ENCODE peak calls at places on chromosomes 6 and 20, in five cellular contexts. M is tibial nerve, H is adrenal gland, I is heart left ventricle, X is H9. W is an unnamed sample.

GRCh38 chr20:10263385-10264165 is 44.9 kb downstream of the SNAP25 start:
- DNase-seq in M (no peak), H (no peak), I (no peak), X (no peak), W (no peak)

GRCh38 chr6:85452441-85452881 is 2.6 kb downstream of the NT5E start:
- DNase-seq in M (no peak), H (no peak), I (no peak), X (no peak), W (no peak)

GRCh38 chr20:20971810-20972209 is 134.3 kb downstream of the LINC00237 start:
- DNase-seq in M (no peak), H (no peak), I (no peak), X (no peak), W (no peak)

GRCh38 chr6:6713660-6714446 is 125.3 kb downstream of the LY86 start:
- DNase-seq in M (no peak), H (no peak), I (no peak), X (no peak), W (no peak)

GRCh38 chr6:43763133-43763797 is 6.7 kb upstream of the VEGFA start:
- DNase-seq in M (no peak), H (no peak), I (no peak), X (no peak), W (no peak)

GRCh38 chr6:107763959-107764358 is 60.2 kb downstream of the SCML4 start:
- DNase-seq in M (no peak), H (no peak), I (no peak), X (no peak), W (no peak)

GRCh38 chr6:88135578-88136114 is 30.5 kb downstream of the CNR1 start:
- DNase-seq in M (no peak), H (no peak), I (no peak), X (no peak), W (no peak)

GRCh38 chr6:155271145-155271544 is 7.3 kb downstream of the CLDN20 start:
- DNase-seq in M (no peak), H (no peak), I (no peak), X (no peak), W (no peak)

GRCh38 chr6:82145926-82146452 is 101.6 kb downstream of the IBTK start:
- DNase-seq in M (no peak), H (no peak), I (no peak), X (no peak), W (no peak)

GRCh38 chr6:138593100-138593877 is 94.0 kb upstream of the NHSL1 start:
- DNase-seq in M (peak; percentile 70), H (peak; percentile 33), I (peak; percentile 54), X (no peak), W (peak; percentile 83)

GRCh38 chr6:111872521-111873177 is 603 bp downstream of the FYN start:
- DNase-seq in M (peak; percentile 43), H (peak; percentile 24), I (peak; percentile 56), X (peak; percentile 49), W (no peak)

GRCh38 chr20:59816146-59816743 is 117.2 kb downstream of the SYCP2 start:
- DNase-seq in M (peak; percentile 1), H (no peak), I (no peak), X (peak; percentile 12), W (no peak)

GRCh38 chr6:146481527-146481926 is 62.1 kb upstream of the RAB32 start:
- DNase-seq in M (no peak), H (no peak), I (no peak), X (no peak), W (no peak)

GRCh38 chr6:26459023-26459810 is 1.5 kb downstream of the BTN2A1 start:
- DNase-seq in M (no peak), H (no peak), I (no peak), X (no peak), W (no peak)

GRCh38 chr20:52242237-52243230 is 51.0 kb upstream of the ZFP64 start:
- DNase-seq in M (no peak), H (no peak), I (no peak), X (no peak), W (no peak)
- TF ChIP-seq CTCF in M (peak; percentile 71), H (peak; percentile 81), I (peak; percentile 74), X (peak; percentile 85), W (no peak)

GRCh38 chr6:25050356-25050755 is 114.6 kb upstream of the RIPOR2 start:
- DNase-seq in M (no peak), H (no peak), I (no peak), X (no peak), W (no peak)
- H3K4me1 ChIP-seq in M (peaks cover 11% of the 10 kb centered on the region), H (no peaks in the 10 kb centered on the region), I (no peaks in the 10 kb centered on the region), X (no peaks in the 10 kb centered on the region), W (no peaks in the 10 kb centered on the region)

GRCh38 chr20:5316188-5317158 is at the start of gene PROKR2:
- DNase-seq in M (no peak), H (no peak), I (no peak), X (peak; percentile 82), W (no peak)
- TF ChIP-seq CTCF in M (no peak), H (no peak), I (no peak), X (peak; percentile 65), W (no peak)

DNA sequence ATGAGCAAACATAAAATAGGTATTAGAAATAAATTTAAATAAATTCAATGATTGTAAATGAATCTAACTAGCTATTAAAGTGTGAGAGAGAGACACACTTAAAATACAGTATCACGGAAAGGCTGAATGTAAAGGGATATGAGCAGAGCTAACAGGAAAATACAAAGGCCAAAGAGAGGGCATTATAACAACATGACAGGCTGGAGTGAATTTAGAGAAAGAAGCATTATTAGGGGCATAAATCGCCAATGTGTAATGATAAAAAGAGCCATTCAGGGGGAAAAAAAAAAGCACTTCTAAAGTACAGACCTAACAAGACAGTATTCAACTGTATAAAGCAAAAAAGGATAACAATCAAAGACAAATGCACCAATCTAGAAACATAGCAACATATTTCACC is 28.1 kb downstream of the DACT2 start:
- DNase-seq in M (no peak), H (no peak), I (no peak), X (no peak), W (no peak)
- H3K4me1 ChIP-seq in M (no peaks in the 10 kb centered on the region), H (no peaks in the 10 kb centered on the region), I (no peaks in the 10 kb centered on the region), X (no peaks in the 10 kb centered on the region), W (no peaks in the 10 kb centered on the region)

DNA sequence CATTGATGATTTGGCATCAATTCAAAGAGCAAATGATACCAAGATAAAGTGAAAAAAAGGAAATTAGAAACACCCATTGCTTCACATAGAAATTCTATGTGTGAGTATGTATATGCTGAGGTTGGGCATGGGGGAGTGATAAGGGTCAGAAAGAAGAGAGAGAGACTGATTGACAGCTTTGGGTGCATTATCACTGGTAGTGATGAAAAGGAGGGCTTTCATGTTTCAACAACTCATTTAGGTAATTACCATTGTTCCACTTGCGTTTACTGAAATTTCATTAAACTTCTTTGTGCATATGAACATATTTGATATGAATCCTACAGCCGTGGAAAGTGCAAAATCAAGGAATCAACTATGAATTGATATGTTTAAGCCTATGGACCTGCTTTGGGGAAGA is 84.7 kb downstream of the ADGRB3 start:
- DNase-seq in M (no peak), H (no peak), I (no peak), X (no peak), W (no peak)
- TF ChIP-seq CTCF in M (no peak), H (no peak), I (no peak), X (no peak), W (no peak)

DNA sequence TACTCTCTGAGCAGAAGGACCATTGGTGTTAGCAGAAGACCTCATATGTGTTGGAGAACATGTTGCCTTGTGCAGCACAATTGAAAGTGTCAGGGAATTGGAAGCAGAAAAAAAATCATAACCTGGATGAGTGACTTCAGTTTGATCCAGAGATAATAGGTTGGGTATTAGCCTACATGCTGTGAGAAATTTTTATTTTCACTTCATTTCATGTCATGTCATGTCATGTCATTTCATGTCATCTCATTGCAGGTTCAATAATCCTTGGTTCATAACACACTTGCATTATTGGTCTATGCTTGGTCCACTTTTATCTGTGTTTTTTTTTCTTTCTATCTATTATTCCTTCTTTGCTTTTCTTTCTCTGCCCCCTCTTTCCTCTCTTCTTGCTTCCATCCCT is 34.3 kb downstream of the AKAP7 start:
- DNase-seq in M (no peak), H (no peak), I (no peak), X (no peak), W (no peak)
- H3K4me1 ChIP-seq in M (peaks cover 12% of the 10 kb centered on the region), H (peaks cover 29% of the 10 kb centered on the region), I (no peaks in the 10 kb centered on the region), X (no peaks in the 10 kb centered on the region), W (no peaks in the 10 kb centered on the region)

W was measured in ascending aorta.